ENCODE peak calls at places on chromosomes 13 and 19, in seven cellular contexts. X is activated CD4-positive, alpha-beta T cell treated with anti-CD3 and anti-CD28 coated beads, Interleukin-2, amount 10 ng/mL, durations not matched to agents 7 days and 5 days; N is anterior cingulate cortex; Y is T-cell; A is ELR; M is activated T-helper 1 cell treated with Interleukin-2 at 50 U/mL for 16 hours; V is HEK293T. F is an unnamed sample.

GRCh38 chr19:33334271-33334670 is 31.9 kb upstream of the CEBPA start:
- DNase-seq in X (no peak), N (no peak), Y (no peak), A (no peak), M (no peak), V (no peak), F (no peak)

GRCh38 chr13:40662866-40663265 is 3.6 kb downstream of the FOXO1 start:
- DNase-seq in X (no peak), N (no peak), Y (no peak), A (no peak), M (no peak), V (no peak), F (no peak)

GRCh38 chr19:52722062-52723005 is 12.5 kb downstream of the ZNF611 start:
- DNase-seq in X (no peak), N (no peak), Y (no peak), A (peak), M (no peak), V (no peak), F (no peak)

GRCh38 chr13:37488682-37489081 is 109.9 kb downstream of the POSTN start:
- DNase-seq in X (no peak), N (no peak), Y (no peak), A (peak), M (no peak), V (no peak), F (no peak)

GRCh38 chr19:8922591-8922990 is 87.6 kb downstream of the MUC16 start:
- DNase-seq in X (no peak), N (no peak), Y (no peak), A (no peak), M (no peak), V (no peak), F (no peak)

GRCh38 chr13:97295279-97296182 is 73.4 kb downstream of the MBNL2 start:
- DNase-seq in X (no peak), N (no peak), Y (no peak), A (peak), M (no peak), V (no peak), F (no peak)

GRCh38 chr19:49844138-49844740 is 6.7 kb upstream of the PTOV1 start:
- DNase-seq in X (no peak), N (no peak), Y (no peak), A (no peak), M (no peak), V (no peak), F (no peak)

GRCh38 chr19:12779162-12779993 is 4.0 kb upstream of the HOOK2 start:
- DNase-seq in X (no peak), N (no peak), Y (no peak), A (peak), M (no peak), V (no peak), F (no peak)

GRCh38 chr13:59034198-59034597 is 1129.5 kb downstream of the DIAPH3 start:
- DNase-seq in X (no peak), N (no peak), Y (no peak), A (no peak), M (no peak), V (no peak), F (no peak)

GRCh38 chr19:38580080-38580479 is 37.7 kb downstream of the MAP4K1 start:
- DNase-seq in X (no peak), N (no peak), Y (no peak), A (no peak), M (no peak), V (no peak), F (no peak)

GRCh38 chr13:31951215-31951678 is 80.3 kb upstream of the FRY start:
- DNase-seq in X (peak), N (no peak), Y (peak), A (no peak), M (no peak), V (no peak), F (no peak)

GRCh38 chr13:112839347-112840105 is 129.5 kb upstream of the MCF2L start:
- DNase-seq in X (no peak), N (no peak), Y (no peak), A (peak), M (no peak), V (no peak), F (no peak)

GRCh38 chr19:11096210-11096841 is 7.1 kb downstream of the LDLR start:
- DNase-seq in X (peak), N (peak), Y (no peak), A (peak), M (no peak), V (no peak), F (no peak)

GRCh38 chr19:40691421-40692211 is 1.2 kb upstream of the NUMBL start:
- DNase-seq in X (no peak), N (no peak), Y (no peak), A (no peak), M (no peak), V (no peak), F (no peak)

GRCh38 chr19:1037553-1038115 is 2.3 kb upstream of the ABCA7 start:
- DNase-seq in X (no peak), N (no peak), Y (no peak), A (no peak), M (no peak), V (no peak), F (no peak)

GRCh38 chr13:95260031-95260525 is 41.2 kb downstream of the ABCC4 start:
- DNase-seq in X (no peak), N (no peak), Y (no peak), A (no peak), M (no peak), V (no peak), F (no peak)

GRCh38 chr19:10431254-10431942 is 11.1 kb downstream of the PDE4A start:
- DNase-seq in X (peak), N (no peak), Y (peak), A (peak), M (no peak), V (no peak), F (no peak)

GRCh38 chr19:14160017-14160703 is 23.8 kb upstream of the ASF1B start:
- DNase-seq in X (no peak), N (no peak), Y (no peak), A (no peak), M (no peak), V (no peak), F (no peak)

GRCh38 chr19:10566658-10567410 is 1.0 kb upstream of the KRI1 start:
- DNase-seq in X (peak), N (no peak), Y (peak), A (peak), M (peak), V (no peak), F (peak)

GRCh38 chr13:102555914-102556553 is 40.8 kb upstream of the TPP2 start:
- DNase-seq in X (peak), N (no peak), Y (no peak), A (peak), M (no peak), V (peak), F (no peak)